ENCODE peak calls at places on chromosomes 7 and 10, in four cellular contexts. One of them, this sample, is unnamed.

GRCh38 chr7:106177738-106178592 is 65.9 kb upstream of the SYPL1 start:
- DNase-seq in K562: no peak
- DNase-seq in HEK293T: no peak
- DNase-seq in HepG2: no peak
- DNase-seq in this sample: no peak

GRCh38 chr7:763762-764161 is 36.7 kb upstream of the PRKAR1B start:
- DNase-seq in K562: no peak
- DNase-seq in HEK293T: no peak
- DNase-seq in HepG2: no peak
- DNase-seq in this sample: no peak

GRCh38 chr10:88117227-88117626 is 253.8 kb downstream of the PTEN start:
- DNase-seq in K562: no peak
- DNase-seq in HEK293T: no peak
- DNase-seq in HepG2: no peak
- DNase-seq in this sample: no peak

GRCh38 chr7:2006231-2006771 is 226.4 kb downstream of the MAD1L1 start:
- DNase-seq in K562: no peak
- DNase-seq in HEK293T: no peak
- DNase-seq in HepG2: no peak
- DNase-seq in this sample: peak

GRCh38 chr7:93920496-93921189 is 892 bp upstream of the GNG11 start:
- DNase-seq in K562: no peak
- DNase-seq in HEK293T: no peak
- DNase-seq in HepG2: no peak
- DNase-seq in this sample: no peak

GRCh38 chr7:117825132-117825531 is 48.1 kb downstream of the CTTNBP2 start:
- DNase-seq in K562: no peak
- DNase-seq in HEK293T: no peak
- DNase-seq in HepG2: no peak
- DNase-seq in this sample: no peak

GRCh38 chr10:100265821-100266485 is 1.5 kb downstream of the CWF19L1 start:
- DNase-seq in K562: no peak
- DNase-seq in HEK293T: no peak
- DNase-seq in HepG2: no peak
- DNase-seq in this sample: no peak

GRCh38 chr10:71132321-71132810 is 80.0 kb upstream of the UNC5B start:
- DNase-seq in K562: no peak
- DNase-seq in HEK293T: no peak
- DNase-seq in HepG2: no peak
- DNase-seq in this sample: no peak

GRCh38 chr10:6230335-6230734 is 27.6 kb downstream of the PFKFB3 start:
- DNase-seq in K562: no peak
- DNase-seq in HEK293T: no peak
- DNase-seq in HepG2: no peak
- DNase-seq in this sample: no peak

GRCh38 chr7:4758111-4758510 is 17.3 kb upstream of the AP5Z1 start:
- DNase-seq in K562: no peak
- DNase-seq in HEK293T: no peak
- DNase-seq in HepG2: no peak
- DNase-seq in this sample: no peak

GRCh38 chr7:92740134-92740533 is 96.2 kb downstream of the CDK6 start:
- DNase-seq in K562: no peak
- DNase-seq in HEK293T: no peak
- DNase-seq in HepG2: no peak
- DNase-seq in this sample: no peak

GRCh38 chr10:62153191-62153590 is 115.5 kb downstream of the RTKN2 start:
- DNase-seq in K562: no peak
- DNase-seq in HEK293T: no peak
- DNase-seq in HepG2: no peak
- DNase-seq in this sample: no peak

GRCh38 chr7:23956769-23957556 is 246.9 kb downstream of the STK31 start:
- DNase-seq in K562: no peak
- DNase-seq in HEK293T: no peak
- DNase-seq in HepG2: peak
- DNase-seq in this sample: no peak

GRCh38 chr7:121020652-121021051 is 32.1 kb downstream of the CPED1 start:
- DNase-seq in K562: no peak
- DNase-seq in HEK293T: no peak
- DNase-seq in HepG2: no peak
- DNase-seq in this sample: no peak

GRCh38 chr10:113618338-113618737 is 45.5 kb downstream of the NRAP start:
- DNase-seq in K562: no peak
- DNase-seq in HEK293T: no peak
- DNase-seq in HepG2: no peak
- DNase-seq in this sample: no peak

GRCh38 chr10:8766899-8767298 is 712.4 kb downstream of the GATA3 start:
- DNase-seq in K562: no peak
- DNase-seq in HEK293T: no peak
- DNase-seq in HepG2: no peak
- DNase-seq in this sample: no peak

GRCh38 chr10:8767616-8768015 is 713.1 kb downstream of the GATA3 start:
- DNase-seq in K562: no peak
- DNase-seq in HEK293T: no peak
- DNase-seq in HepG2: no peak
- DNase-seq in this sample: no peak

GRCh38 chr10:8768341-8768740 is 713.9 kb downstream of the GATA3 start:
- DNase-seq in K562: no peak
- DNase-seq in HEK293T: no peak
- DNase-seq in HepG2: no peak
- DNase-seq in this sample: no peak

DNA sequence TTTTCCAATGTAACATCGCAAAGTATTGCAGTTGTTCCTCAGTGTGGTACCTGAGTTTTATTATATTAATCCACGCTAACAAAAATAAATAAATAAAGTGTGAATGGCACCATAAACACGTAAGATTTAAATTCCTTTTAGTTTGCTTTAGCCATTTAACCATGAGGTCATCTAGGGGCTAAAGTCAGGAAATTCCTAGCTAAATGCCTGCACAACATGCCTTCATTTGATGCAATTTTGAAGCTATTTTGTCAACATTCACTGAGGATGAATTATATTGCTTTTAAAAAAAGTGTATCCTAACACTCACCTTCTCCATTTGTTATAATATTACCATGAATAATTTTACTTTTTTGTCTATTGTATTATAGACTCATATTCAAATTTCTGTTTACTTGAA is 714.4 kb downstream of the GATA3 start:
- DNase-seq in K562: no peak
- DNase-seq in HEK293T: no peak
- DNase-seq in HepG2: no peak
- DNase-seq in this sample: no peak
- TF ChIP-seq ELF4 in K562: no peak
- TF ChIP-seq ELF4 in HEK293T: no peak
- TF ChIP-seq ELF4 in HepG2: no peak
- TF ChIP-seq ELF4 in this sample: no peak

GRCh38 chr7:116122972-116123595 is 87.3 kb upstream of the TES start:
- DNase-seq in K562: peak
- DNase-seq in HEK293T: peak
- DNase-seq in HepG2: peak
- DNase-seq in this sample: no peak
- TF ChIP-seq ELF4 in K562: no peak
- TF ChIP-seq ELF4 in HEK293T: no peak
- TF ChIP-seq ELF4 in HepG2: no peak
- TF ChIP-seq ELF4 in this sample: no peak

DNA sequence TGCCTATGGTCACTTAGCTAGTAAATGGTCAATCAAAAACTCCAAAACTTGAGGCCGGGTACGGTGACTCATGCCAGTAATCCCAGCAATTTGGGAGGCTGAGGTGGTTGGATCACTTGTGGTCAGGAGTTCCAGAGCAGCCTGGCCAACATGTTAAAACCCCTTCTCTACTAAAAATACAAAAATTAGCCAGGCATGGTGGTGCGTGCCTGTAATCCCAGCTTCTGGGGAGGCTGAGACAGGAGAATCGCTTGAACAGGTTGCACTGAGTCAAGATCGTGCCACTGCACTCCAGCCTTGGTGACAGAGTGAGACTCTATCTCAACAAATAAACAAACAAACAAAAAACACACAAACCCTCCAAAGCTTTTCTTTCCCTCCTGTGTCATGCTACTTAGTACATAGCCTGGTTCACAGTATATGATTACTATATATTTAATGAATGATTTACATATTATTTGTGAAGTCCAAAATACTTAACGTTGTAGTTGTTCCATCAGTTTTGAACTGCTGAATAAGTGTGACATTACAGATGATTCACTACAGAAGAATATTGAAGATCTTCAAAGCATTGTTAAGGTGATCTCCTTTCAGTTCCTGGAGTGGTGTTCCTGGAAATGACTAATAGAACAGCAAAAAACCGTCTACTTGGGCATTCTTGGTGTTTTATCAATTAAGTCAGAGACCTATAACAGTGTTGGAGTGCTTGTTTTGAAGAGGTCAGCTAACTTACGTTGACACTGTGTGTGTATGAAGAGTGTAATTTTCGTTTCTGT is 72.9 kb downstream of the ADK start:
- DNase-seq in K562: no peak
- DNase-seq in HEK293T: no peak
- DNase-seq in HepG2: no peak
- DNase-seq in this sample: no peak
- TF ChIP-seq ELF4 in K562: no peak
- TF ChIP-seq ELF4 in HEK293T: no peak
- TF ChIP-seq ELF4 in HepG2: no peak
- TF ChIP-seq ELF4 in this sample: no peak

GRCh38 chr10:3635697-3636096 is 149.3 kb downstream of the KLF6 start:
- DNase-seq in K562: no peak
- DNase-seq in HEK293T: no peak
- DNase-seq in HepG2: no peak
- DNase-seq in this sample: no peak

GRCh38 chr10:3635248-3635647 is 149.8 kb downstream of the KLF6 start:
- DNase-seq in K562: no peak
- DNase-seq in HEK293T: no peak
- DNase-seq in HepG2: no peak
- DNase-seq in this sample: no peak

GRCh38 chr10:3639546-3639945 is 145.5 kb downstream of the KLF6 start:
- DNase-seq in K562: no peak
- DNase-seq in HEK293T: no peak
- DNase-seq in HepG2: no peak
- DNase-seq in this sample: no peak

GRCh38 chr10:3631709-3632330 is 153.2 kb downstream of the KLF6 start:
- DNase-seq in K562: no peak
- DNase-seq in HEK293T: no peak
- DNase-seq in HepG2: no peak
- DNase-seq in this sample: no peak

GRCh38 chr10:3636356-3637181 is 148.4 kb downstream of the KLF6 start:
- DNase-seq in K562: no peak
- DNase-seq in HEK293T: no peak
- DNase-seq in HepG2: no peak
- DNase-seq in this sample: no peak
- TF ChIP-seq ELF4 in K562: no peak
- TF ChIP-seq ELF4 in HEK293T: no peak
- TF ChIP-seq ELF4 in HepG2: no peak
- TF ChIP-seq ELF4 in this sample: no peak

GRCh38 chr10:17115683-17116082 is 13.9 kb downstream of the CUBN start:
- DNase-seq in K562: no peak
- DNase-seq in HEK293T: no peak
- DNase-seq in HepG2: no peak
- DNase-seq in this sample: no peak
- TF ChIP-seq ELF4 in K562: no peak
- TF ChIP-seq ELF4 in HEK293T: no peak
- TF ChIP-seq ELF4 in HepG2: no peak
- TF ChIP-seq ELF4 in this sample: no peak

GRCh38 chr10:15439381-15439837 is 68.3 kb upstream of the FAM171A1 start:
- DNase-seq in K562: peak
- DNase-seq in HEK293T: peak
- DNase-seq in HepG2: peak
- DNase-seq in this sample: peak
- TF ChIP-seq ELF4 in K562: no peak
- TF ChIP-seq ELF4 in HEK293T: no peak
- TF ChIP-seq ELF4 in HepG2: no peak
- TF ChIP-seq ELF4 in this sample: no peak

This sample was measured in WTC11.